ENCODE peak calls at places on chromosomes 1 and 21, in nine cellular contexts. C is activated naive CD4-positive, alpha-beta T cell treated with anti-CD3 and anti-CD28 coated beads, Interleukin-2, amount 50 U/mL, for 72 hours; Z is GM23248; J is fibroblast of mammary gland; I is progenitor cell of endocrine pancreas; G is IMR-90; Q is T-helper 17 cell; P is anterior cingulate cortex; A is tibial artery. D is an unnamed sample.

GRCh38 chr1:190172636-190173410 is 304.8 kb downstream of the BRINP3 start:
- DNase-seq in C (no peak), Z (no peak), J (no peak), I (no peak), G (peak), Q (no peak), P (no peak), A (no peak), D (no peak)

GRCh38 chr1:26121854-26122773 is 10.5 kb downstream of the PDIK1L start:
- DNase-seq in C (no peak), Z (no peak), J (no peak), I (no peak), G (no peak), Q (no peak), P (no peak), A (no peak), D (no peak)

GRCh38 chr1:234647758-234648157 is 37.8 kb upstream of the IRF2BP2 start:
- DNase-seq in C (no peak), Z (peak), J (peak), I (no peak), G (no peak), Q (no peak), P (no peak), A (no peak), D (no peak)

GRCh38 chr1:235078927-235079381 is 49.7 kb downstream of the TOMM20 start:
- DNase-seq in C (no peak), Z (peak), J (peak), I (no peak), G (peak), Q (no peak), P (no peak), A (no peak), D (no peak)

GRCh38 chr21:26405735-26406361 is 167.2 kb downstream of the CYYR1 start:
- DNase-seq in C (no peak), Z (peak), J (peak), I (no peak), G (peak), Q (no peak), P (no peak), A (no peak), D (no peak)

GRCh38 chr1:5904551-5904950 is 87.7 kb downstream of the NPHP4 start:
- DNase-seq in C (no peak), Z (no peak), J (no peak), I (no peak), G (no peak), Q (no peak), P (no peak), A (no peak), D (no peak)

GRCh38 chr1:109479311-109479710 is 4.4 kb upstream of the ATXN7L2 start:
- DNase-seq in C (no peak), Z (no peak), J (no peak), I (no peak), G (no peak), Q (no peak), P (no peak), A (no peak), D (no peak)

GRCh38 chr1:197145451-197146029 is 929 bp downstream of the ASPM start:
- DNase-seq in C (no peak), Z (peak), J (no peak), I (no peak), G (no peak), Q (no peak), P (no peak), A (no peak), D (no peak)

GRCh38 chr1:52918201-52918600 is 3.3 kb downstream of the ECHDC2 start:
- DNase-seq in C (no peak), Z (no peak), J (no peak), I (no peak), G (no peak), Q (no peak), P (no peak), A (no peak), D (no peak)

GRCh38 chr1:202365092-202365815 is 16.8 kb downstream of the PPP1R12B start:
- DNase-seq in C (no peak), Z (peak), J (peak), I (no peak), G (peak), Q (no peak), P (no peak), A (peak), D (no peak)

GRCh38 chr1:182709225-182709764 is 24.9 kb upstream of the RGS8 start:
- DNase-seq in C (no peak), Z (no peak), J (no peak), I (no peak), G (no peak), Q (no peak), P (no peak), A (no peak), D (no peak)

GRCh38 chr1:206839857-206840256 is 25.6 kb upstream of the IL20 start:
- DNase-seq in C (no peak), Z (peak), J (peak), I (no peak), G (peak), Q (no peak), P (no peak), A (no peak), D (no peak)

GRCh38 chr1:61004269-61005003 is 77.9 kb upstream of the NFIA start:
- DNase-seq in C (no peak), Z (no peak), J (no peak), I (no peak), G (no peak), Q (no peak), P (no peak), A (no peak), D (peak)

GRCh38 chr1:183275322-183275721 is 89.3 kb downstream of the LAMC2 start:
- DNase-seq in C (no peak), Z (no peak), J (no peak), I (no peak), G (no peak), Q (no peak), P (no peak), A (no peak), D (no peak)